ENCODE peak calls at places on chromosomes 2 and 18, in six cellular contexts. C is neural progenitor cell, B is SK-N-SH, E is HCT116, M is PC-3, V is MM.1S. H is an unnamed sample.

GRCh38 chr2:28406276-28407096 is 13.8 kb downstream of the FOSL2 start:
- DNase-seq in E (no peak), B (no peak), V (no peak), M (no peak), C (no peak), H (peak)

GRCh38 chr2:39523308-39524044 is 86.4 kb upstream of the MAP4K3 start:
- DNase-seq in M (peak), V (no peak), E (peak), C (no peak), B (no peak), H (peak)

GRCh38 chr2:29130295-29130694 is 15.1 kb downstream of the CLIP4 start:
- DNase-seq in V (peak), M (peak), C (no peak), E (no peak), B (no peak), H (peak)

GRCh38 chr18:79948719-79949411 is 2.6 kb downstream of the SLC66A2 start:
- DNase-seq in E (no peak), C (no peak), B (no peak), V (no peak), M (no peak), H (no peak)

GRCh38 chr2:137838255-137839092 is 125.8 kb upstream of the HNMT start:
- DNase-seq in M (peak), V (peak), E (peak), C (peak), B (peak), H (peak)

GRCh38 chr18:68448736-68449135 is 266.2 kb downstream of the TMX3 start:
- DNase-seq in E (no peak), M (peak), V (no peak), C (no peak), B (no peak), H (peak)

GRCh38 chr2:157932480-157933205 is 56.5 kb upstream of the ACVR1 start:
- DNase-seq in B (no peak), V (no peak), E (no peak), C (peak), M (no peak), H (no peak)

GRCh38 chr18:43661570-43661969 is 384.3 kb upstream of the SYT4 start:
- DNase-seq in E (no peak), M (peak), B (peak), V (peak), C (peak), H (peak)

GRCh38 chr2:20015482-20016083 is 3.1 kb upstream of the MATN3 start:
- DNase-seq in M (peak), C (peak), B (peak), E (peak), V (peak), H (peak)

GRCh38 chr2:218259099-218259921 is 1.5 kb upstream of the GPBAR1 start:
- DNase-seq in M (no peak), C (no peak), V (no peak), E (no peak), B (peak), H (peak)

GRCh38 chr2:99680946-99681345 is 191.1 kb upstream of the REV1 start:
- DNase-seq in E (no peak), V (no peak), M (peak), B (no peak), C (no peak), H (peak)

GRCh38 chr2:102103992-102104871 is 38.3 kb upstream of the IL1R1 start:
- DNase-seq in V (no peak), B (no peak), M (no peak), C (no peak), E (no peak), H (peak)

GRCh38 chr2:215900203-215900611 is 113.1 kb downstream of the MREG start:
- DNase-seq in B (no peak), V (no peak), C (no peak), M (peak), E (no peak), H (peak)

GRCh38 chr18:49025767-49026500 is 75.2 kb upstream of the SMAD7 start:
- DNase-seq in B (no peak), C (no peak), V (no peak), M (no peak), E (no peak), H (no peak)

GRCh38 chr2:199819746-199820145 is 31.2 kb downstream of the FTCDNL1 start:
- DNase-seq in V (no peak), B (no peak), E (no peak), C (no peak), M (no peak), H (peak)

GRCh38 chr18:14189858-14190257 is 57.6 kb upstream of the ZNF519 start:
- DNase-seq in C (no peak), B (no peak), M (peak), E (peak), V (no peak), H (peak)

GRCh38 chr2:133667085-133667484 is 98.8 kb upstream of the NCKAP5 start:
- DNase-seq in C (no peak), B (no peak), V (no peak), E (no peak), M (peak), H (peak)

GRCh38 chr2:216220976-216221375 is 111.8 kb downstream of the XRCC5 start:
- DNase-seq in B (no peak), E (no peak), V (no peak), M (no peak), C (no peak), H (no peak)

GRCh38 chr2:23386422-23387220 is 1.6 kb downstream of the KLHL29 start:
- DNase-seq in C (peak), V (no peak), E (no peak), M (peak), B (peak), H (peak)

GRCh38 chr2:159145745-159146359 is 140.7 kb downstream of the WDSUB1 start:
- DNase-seq in M (no peak), V (no peak), C (no peak), E (no peak), B (no peak), H (no peak)

GRCh38 chr2:198362777-198363176 is 558.4 kb downstream of the PLCL1 start:
- DNase-seq in C (no peak), B (no peak), M (no peak), V (no peak), E (no peak), H (no peak)

GRCh38 chr18:3209859-3210569 is 9.8 kb downstream of the MYOM1 start:
- DNase-seq in M (peak), V (no peak), B (no peak), C (no peak), E (no peak), H (no peak)

GRCh38 chr2:30110773-30111172 is 36.0 kb upstream of the YPEL5 start:
- DNase-seq in C (no peak), V (no peak), E (no peak), M (peak), B (no peak), H (peak)

GRCh38 chr2:224220581-224221255 is 181.2 kb downstream of the FAM124B start:
- DNase-seq in M (peak), B (no peak), E (no peak), C (no peak), V (no peak), H (peak)

GRCh38 chr18:62505669-62506494 is 16.9 kb upstream of the ZCCHC2 start:
- DNase-seq in B (no peak), V (peak), M (peak), E (no peak), C (no peak), H (peak)

DNA sequence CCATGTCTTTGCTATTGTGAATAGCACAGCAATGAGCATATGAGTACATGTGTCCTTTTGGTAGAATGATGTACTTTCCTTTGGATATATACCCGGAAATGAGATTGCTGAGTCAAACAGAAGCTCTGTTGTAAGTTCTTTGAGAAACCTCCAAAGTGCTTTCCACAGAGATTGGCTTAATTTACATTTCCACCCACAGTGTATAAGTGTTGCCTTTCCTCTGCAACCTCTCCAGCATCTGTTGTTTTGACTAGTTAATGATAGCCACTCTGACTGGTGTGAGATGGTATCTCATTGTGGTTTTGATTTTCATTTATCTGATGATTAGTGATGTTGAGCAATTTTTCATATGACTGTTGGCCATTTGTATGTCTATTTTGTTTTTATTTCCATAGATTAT is 194.9 kb downstream of the ZNF804A start:
- DNase-seq in E (no peak), B (no peak), M (no peak), C (no peak), V (no peak), H (no peak)
- TF ChIP-seq EZH2phosphoT487 in E (no peak), B (no peak), M (no peak), C (no peak), V (no peak), H (no peak)

DNA sequence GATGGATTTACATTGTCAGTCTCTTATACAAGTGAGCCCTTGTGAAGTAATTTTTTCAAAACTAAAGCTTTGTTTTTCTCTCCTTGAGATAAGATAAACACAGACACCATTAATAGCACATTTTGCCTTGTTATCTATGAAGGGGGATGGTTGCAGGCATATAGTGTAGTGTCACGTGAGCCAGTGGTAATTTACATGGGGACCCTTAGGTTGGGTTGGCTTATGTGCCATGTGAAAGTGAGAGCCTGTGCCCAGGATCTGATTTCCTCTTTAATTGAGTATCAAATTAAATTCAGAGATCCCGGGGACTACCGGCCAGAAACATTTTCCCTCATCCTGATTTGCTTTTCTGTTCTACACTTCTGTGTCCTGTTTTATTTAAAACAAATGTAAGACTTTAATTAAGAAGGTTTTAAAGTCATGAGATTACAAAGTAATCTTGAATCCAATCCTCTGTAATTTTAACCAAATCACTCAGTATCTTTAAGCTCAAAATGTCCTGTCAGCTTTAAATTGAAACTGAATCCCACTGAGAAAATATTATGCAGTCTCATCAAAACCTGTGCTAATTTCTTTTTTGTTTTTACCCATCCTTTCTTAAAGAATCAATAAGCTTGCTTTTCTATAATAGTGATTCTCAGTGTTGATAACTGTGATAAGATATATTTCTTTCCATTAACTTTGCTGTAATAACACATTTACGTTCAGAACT is 63.8 kb downstream of the PTPRM start:
- DNase-seq in M (no peak), E (no peak), B (peak), C (no peak), V (no peak), H (no peak)
- H3K9ac ChIP-seq in M (no peak), E (no peak), B (no peak), C (no peak), V (no peak), H (no peak)

GRCh38 chr2:53568463-53568862 is 199.1 kb upstream of the CHAC2 start:
- DNase-seq in C (no peak), M (peak), E (no peak), V (peak), B (no peak), H (no peak)
- H3K4me2 ChIP-seq in C (no peak), M (peak), E (no peak), V (peak), B (peak), H (no peak)

GRCh38 chr2:135154962-135155361 is 102.9 kb downstream of the RAB3GAP1 start:
- DNase-seq in C (no peak), B (no peak), M (no peak), V (no peak), E (no peak), H (no peak)

GRCh38 chr2:135149251-135149650 is 97.2 kb downstream of the RAB3GAP1 start:
- DNase-seq in M (peak), C (no peak), V (no peak), B (no peak), E (no peak), H (peak)

GRCh38 chr2:135151615-135152014 is 99.5 kb downstream of the RAB3GAP1 start:
- DNase-seq in M (no peak), V (no peak), C (no peak), E (no peak), B (no peak), H (no peak)

GRCh38 chr2:135150711-135151110 is 98.6 kb downstream of the RAB3GAP1 start:
- DNase-seq in C (peak), B (no peak), V (no peak), E (no peak), M (peak), H (no peak)

GRCh38 chr2:135152361-135152760 is 100.3 kb downstream of the RAB3GAP1 start:
- DNase-seq in C (no peak), V (no peak), M (peak), B (no peak), E (no peak), H (peak)
- TF ChIP-seq EZH2phosphoT487 in C (no peak), V (no peak), M (no peak), B (no peak), E (no peak), H (no peak)